ENCODE peak calls at places on chromosomes 12 and 14, in nine cellular contexts. W, J, Y, F, Q, A, U, G and M are unnamed samples.

GRCh38 chr12:117098361-117099217 is 627 bp downstream of the TESC start:
- DNase-seq in W (no peak), J (no peak), Y (peak; percentile 49), F (no peak), Q (peak; percentile 38), A (peak; percentile 77), U (no peak), G (no peak), M (no peak)

GRCh38 chr12:82470906-82471512 is 112.7 kb downstream of the METTL25 start:
- DNase-seq in W (no peak), J (no peak), Y (no peak), F (no peak), Q (no peak), A (peak; percentile 52), U (peak; percentile 34), G (no peak), M (no peak)

GRCh38 chr14:104676694-104677505 is 12.5 kb upstream of the INF2 start:
- DNase-seq in W (no peak), J (peak; percentile 31), Y (no peak), F (peak; percentile 28), Q (peak; percentile 56), A (peak; percentile 86), U (no peak), G (peak; percentile 74), M (no peak)

GRCh38 chr12:108346727-108347710 is 7.9 kb upstream of the CMKLR1 start:
- DNase-seq in W (no peak), J (no peak), Y (no peak), F (no peak), Q (no peak), A (no peak), U (no peak), G (no peak), M (no peak)

GRCh38 chr12:70467476-70467875 is 101.4 kb downstream of the KCNMB4 start:
- DNase-seq in W (no peak), J (no peak), Y (no peak), F (no peak), Q (no peak), A (no peak), U (no peak), G (no peak), M (no peak)

GRCh38 chr12:32031109-32031508 is 71.9 kb downstream of the RESF1 start:
- DNase-seq in W (no peak), J (peak; percentile 11), Y (no peak), F (peak; percentile 98), Q (no peak), A (no peak), U (no peak), G (no peak), M (no peak)

GRCh38 chr14:23877538-23878180 is 75.9 kb upstream of the DHRS4 start:
- DNase-seq in W (no peak), J (no peak), Y (no peak), F (no peak), Q (no peak), A (no peak), U (no peak), G (no peak), M (no peak)

GRCh38 chr14:24081739-24082204 is 10.4 kb downstream of the CPNE6 start:
- DNase-seq in W (no peak), J (no peak), Y (no peak), F (no peak), Q (peak; percentile 40), A (no peak), U (no peak), G (no peak), M (no peak)

GRCh38 chr14:36513012-36513420 is 7.0 kb downstream of the NKX2-1 start:
- DNase-seq in W (no peak), J (no peak), Y (no peak), F (no peak), Q (peak; percentile 65), A (peak; percentile 77), U (no peak), G (no peak), M (no peak)

GRCh38 chr12:15393037-15393436 is 70.7 kb downstream of the PTPRO start:
- DNase-seq in W (no peak), J (no peak), Y (no peak), F (no peak), Q (no peak), A (no peak), U (no peak), G (no peak), M (no peak)

GRCh38 chr14:95125951-95126350 is 31.4 kb downstream of the DICER1 start:
- DNase-seq in W (no peak), J (no peak), Y (no peak), F (no peak), Q (no peak), A (no peak), U (no peak), G (no peak), M (no peak)

GRCh38 chr12:100862600-100863149 is 68.1 kb downstream of the ANO4 start:
- DNase-seq in W (no peak), J (no peak), Y (no peak), F (no peak), Q (no peak), A (no peak), U (peak; percentile 6), G (no peak), M (no peak)

GRCh38 chr12:107560194-107560905 is 125.2 kb upstream of the PWP1 start:
- DNase-seq in W (no peak), J (no peak), Y (no peak), F (no peak), Q (peak; percentile 26), A (peak; percentile 83), U (no peak), G (no peak), M (no peak)

GRCh38 chr12:122097641-122098364 is 19.2 kb downstream of the MLXIP start:
- DNase-seq in W (no peak), J (peak; percentile 58), Y (peak; percentile 56), F (peak; percentile 67), Q (no peak), A (peak; percentile 90), U (no peak), G (no peak), M (no peak)

GRCh38 chr12:68425998-68426397 is 93.8 kb upstream of the MDM1 start:
- DNase-seq in W (no peak), J (peak; percentile 87), Y (no peak), F (no peak), Q (no peak), A (no peak), U (peak; percentile 65), G (no peak), M (no peak)

GRCh38 chr12:104219908-104220404 is 4.4 kb downstream of the TXNRD1 start:
- DNase-seq in W (no peak), J (peak; percentile 73), Y (peak; percentile 93), F (peak; percentile 87), Q (no peak), A (no peak), U (peak; percentile 83), G (no peak), M (peak; percentile 65)

GRCh38 chr12:40325349-40325960 is 100.7 kb downstream of the LRRK2 start:
- DNase-seq in W (no peak), J (peak; percentile 51), Y (peak; percentile 63), F (peak; percentile 27), Q (peak; percentile 35), A (peak; percentile 57), U (peak; percentile 26), G (no peak), M (no peak)

GRCh38 chr12:989751-990278 is 1.2 kb upstream of the ERC1 start:
- DNase-seq in W (peak; percentile 43), J (peak; percentile 85), Y (peak; percentile 75), F (peak; percentile 78), Q (peak; percentile 46), A (peak; percentile 67), U (peak; percentile 92), G (no peak), M (peak; percentile 40)

GRCh38 chr12:130716918-130717306 is 813 bp upstream of the RIMBP2 start:
- DNase-seq in W (no peak), J (no peak), Y (no peak), F (no peak), Q (peak; percentile 54), A (no peak), U (no peak), G (no peak), M (no peak)
- H3K4me3 ChIP-seq in W (no peak overlapping the region), J (no peak overlapping the region), Y (no peak overlapping the region), F (no peak overlapping the region), Q (peak overlapping the region; percentile 71), A (peak overlapping the region; percentile 89), U (no peak overlapping the region), G (no peak overlapping the region), M (no peak overlapping the region)

GRCh38 chr14:49944501-49944900 is 51.6 kb downstream of the ARF6 start:
- DNase-seq in W (no peak), J (no peak), Y (no peak), F (no peak), Q (no peak), A (no peak), U (no peak), G (peak; percentile 4), M (no peak)
- TF ChIP-seq CTCF in W (no peak), J (no peak), Y (no peak), F (no peak), Q (no peak), A (no peak), U (no peak), G (no peak), M (no peak)

GRCh38 chr14:71399057-71399487 is 491.8 kb downstream of the PCNX1 start:
- DNase-seq in W (no peak), J (no peak), Y (no peak), F (no peak), Q (no peak), A (no peak), U (no peak), G (no peak), M (no peak)
- H3K4me3 ChIP-seq in W (no peak overlapping the region), J (no peak overlapping the region), Y (no peak overlapping the region), F (no peak overlapping the region), Q (no peak overlapping the region), A (no peak overlapping the region), U (no peak overlapping the region), G (no peak overlapping the region), M (no peak overlapping the region)

GRCh38 chr14:72523397-72524157 is 370.3 kb downstream of the DPF3 start:
- DNase-seq in W (no peak), J (peak; percentile 50), Y (no peak), F (peak; percentile 57), Q (no peak), A (no peak), U (peak; percentile 47), G (no peak), M (peak; percentile 58)

GRCh38 chr14:72521045-72521444 is 372.9 kb downstream of the DPF3 start:
- DNase-seq in W (no peak), J (no peak), Y (no peak), F (no peak), Q (no peak), A (no peak), U (no peak), G (no peak), M (no peak)

GRCh38 chr14:72524230-72524629 is 369.7 kb downstream of the DPF3 start:
- DNase-seq in W (no peak), J (no peak), Y (no peak), F (no peak), Q (no peak), A (no peak), U (no peak), G (no peak), M (no peak)

GRCh38 chr14:72521968-72522741 is 371.7 kb downstream of the DPF3 start:
- DNase-seq in W (no peak), J (no peak), Y (no peak), F (no peak), Q (no peak), A (no peak), U (no peak), G (no peak), M (no peak)

DNA sequence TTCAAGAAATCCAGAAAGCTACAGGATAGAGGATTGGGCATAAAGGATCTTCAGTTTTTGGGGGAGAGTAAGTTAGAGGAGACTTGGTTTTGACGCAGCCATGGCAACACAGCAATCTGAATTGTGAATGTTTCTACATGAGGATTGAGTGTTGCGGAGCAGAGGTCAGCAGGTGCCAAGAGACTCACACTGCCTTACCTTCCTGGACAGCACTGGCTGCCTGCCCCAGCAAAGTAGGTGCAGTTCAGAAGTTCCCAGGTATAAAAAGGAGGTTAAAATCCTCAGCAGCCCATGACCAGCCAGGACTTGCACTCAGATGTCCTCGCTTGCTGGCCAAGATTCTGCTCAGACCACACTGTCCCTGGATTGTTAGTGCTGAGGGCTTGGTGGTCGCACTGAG is 371.1 kb downstream of the DPF3 start:
- DNase-seq in W (no peak), J (no peak), Y (no peak), F (no peak), Q (no peak), A (no peak), U (no peak), G (no peak), M (no peak)
- TF ChIP-seq CTCF in W (no peak), J (no peak), Y (no peak), F (no peak), Q (no peak), A (no peak), U (no peak), G (no peak), M (no peak)